ENCODE peak calls at places on chromosome 12, in four cellular contexts. P is astrocyte; N is CD8-positive, alpha-beta T cell; X is cardiac muscle cell. H is an unnamed sample.

GRCh38 chr12:44584625-44585024 is 291.5 kb downstream of the NELL2 start:
- DNase-seq in X (no peak), P (no peak), N (no peak), H (no peak)

GRCh38 chr12:47999816-48000215 is 4.5 kb downstream of the COL2A1 start:
- DNase-seq in X (no peak), P (no peak), N (no peak), H (no peak)

GRCh38 chr12:116236148-116236731 is 41.3 kb downstream of the MED13L start:
- DNase-seq in N (peak), X (peak), P (peak), H (no peak)

GRCh38 chr12:53006810-53007742 is 820 bp downstream of the EIF4B start:
- DNase-seq in P (peak), X (peak), N (peak), H (peak)

GRCh38 chr12:89472508-89472907 is 52.1 kb downstream of the GALNT4 start:
- DNase-seq in X (no peak), P (peak), N (no peak), H (no peak)

GRCh38 chr12:26512213-26512612 is 316.8 kb downstream of the SSPN start:
- DNase-seq in P (no peak), X (no peak), N (no peak), H (no peak)

GRCh38 chr12:98594050-98594853 is 766 bp downstream of the SLC25A3 start:
- DNase-seq in P (no peak), X (peak), N (no peak), H (no peak)

GRCh38 chr12:129200576-129200975 is 347.3 kb downstream of the GLT1D1 start:
- DNase-seq in X (no peak), N (no peak), P (no peak), H (no peak)

GRCh38 chr12:106584104-106585064 is 1.6 kb downstream of the RFX4 start:
- DNase-seq in N (no peak), X (peak), P (no peak), H (no peak)

GRCh38 chr12:113472191-113473190 is 820 bp upstream of the LHX5 start:
- DNase-seq in X (peak), N (no peak), P (no peak), H (no peak)

GRCh38 chr12:67323007-67323406 is 53.8 kb downstream of the CAND1 start:
- DNase-seq in N (no peak), P (no peak), X (no peak), H (no peak)

GRCh38 chr12:107436376-107436775 is 249.2 kb upstream of the PWP1 start:
- DNase-seq in X (peak), P (peak), N (no peak), H (no peak)

GRCh38 chr12:42090899-42091298 is 53.8 kb downstream of the GXYLT1 start:
- DNase-seq in N (no peak), X (no peak), P (peak), H (no peak)

GRCh38 chr12:76952995-76953394 is 74.2 kb upstream of the CSRP2 start:
- DNase-seq in X (no peak), N (no peak), P (no peak), H (no peak)

GRCh38 chr12:123131879-123132402 is 18.9 kb downstream of the PITPNM2 start:
- DNase-seq in N (peak), P (no peak), X (no peak), H (no peak)

GRCh38 chr12:9378430-9378835 is 170.2 kb upstream of the PZP start:
- DNase-seq in P (no peak), N (no peak), X (no peak), H (no peak)

GRCh38 chr12:103679771-103680170 is 92.7 kb downstream of the STAB2 start:
- DNase-seq in P (no peak), N (no peak), X (no peak), H (no peak)
- H3K27ac ChIP-seq in P (no peak), N (no peak), X (no peak), H (no peak)

DNA sequence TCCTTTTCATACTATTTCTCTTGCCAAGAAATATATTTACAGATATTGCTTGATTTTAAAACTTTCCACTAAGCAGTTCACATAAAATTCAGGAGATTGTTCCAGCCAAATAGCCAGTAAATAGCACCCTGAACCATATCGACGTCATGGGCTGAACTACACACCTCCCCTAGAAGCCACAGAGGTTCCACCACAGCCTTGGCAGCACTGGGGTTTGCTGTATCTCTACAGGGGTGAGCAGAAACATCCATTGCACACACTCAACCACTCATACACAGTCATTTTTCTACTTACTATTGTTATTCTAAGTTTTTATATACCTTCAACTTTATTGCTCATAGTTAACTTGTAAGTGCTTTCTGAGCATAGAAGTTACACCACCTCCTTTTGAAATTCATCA is 8.1 kb upstream of the EIF2S3B start:
- DNase-seq in P (no peak), X (no peak), N (peak), H (no peak)
- H3K27ac ChIP-seq in P (no peak), X (no peak), N (no peak), H (no peak)

GRCh38 chr12:109841356-109841755 is 8.2 kb upstream of the TRPV4 start:
- DNase-seq in N (no peak), P (no peak), X (no peak), H (no peak)
- H3K27ac ChIP-seq in N (no peak), P (no peak), X (no peak), H (no peak)

GRCh38 chr12:57319678-57320469 is 68.9 kb upstream of the STAC3 start:
- DNase-seq in P (no peak), N (no peak), X (no peak), H (no peak)
- H3K27ac ChIP-seq in P (no peak), N (no peak), X (peak), H (no peak)

GRCh38 chr12:25194211-25194610 is 749 bp downstream of the DNAI7 start:
- DNase-seq in P (no peak), X (no peak), N (no peak), H (no peak)
- H3K27ac ChIP-seq in P (no peak), X (no peak), N (peak), H (peak)

GRCh38 chr12:12837025-12837872 is 24.1 kb downstream of the DDX47 start:
- DNase-seq in X (peak), N (no peak), P (peak), H (no peak)
- H3K27ac ChIP-seq in X (no peak), N (no peak), P (peak), H (peak)